ENCODE peak calls at places on chromosomes 16 and 17, in eight cellular contexts. Y is thoracic aorta, B is suprapubic skin, M is choroid plexus epithelial cell, N is IMR-90, Z is fibroblast of the aortic adventitia, K is brain microvascular endothelial cell, C is kidney. O is an unnamed sample.

GRCh38 chr17:78664476-78665384 is 87.5 kb upstream of the DNAH17 start:
- DNase-seq in Z (no peak), M (peak; percentile 64), B (no peak), C (no peak), K (no peak), Y (no peak), N (peak; percentile 23), O (peak; percentile 6)

GRCh38 chr16:12541672-12542071 is 262.0 kb downstream of the CPPED1 start:
- DNase-seq in B (no peak), Z (no peak), M (no peak), N (no peak), C (no peak), Y (no peak), K (no peak), O (no peak)

GRCh38 chr16:86794216-86794864 is 216.0 kb downstream of the FOXL1 start:
- DNase-seq in M (no peak), Z (no peak), Y (no peak), N (no peak), C (no peak), B (no peak), K (no peak), O (no peak)

GRCh38 chr17:78709119-78709681 is 72.9 kb downstream of the CYTH1 start:
- DNase-seq in K (no peak), B (no peak), M (no peak), C (no peak), Y (no peak), N (no peak), Z (no peak), O (no peak)

GRCh38 chr17:6161456-6161855 is 91.3 kb downstream of the WSCD1 start:
- DNase-seq in B (no peak), N (no peak), Z (no peak), K (no peak), C (no peak), M (no peak), Y (no peak), O (no peak)

GRCh38 chr16:4371481-4372314 is at the start of gene VASN:
- DNase-seq in B (peak; percentile 87), K (peak; percentile 53), C (peak; percentile 96), Y (no peak), M (peak; percentile 76), Z (peak; percentile 80), N (peak; percentile 75), O (no peak)

GRCh38 chr16:84312783-84313382 is 18.2 kb downstream of the WFDC1 start:
- DNase-seq in M (no peak), N (no peak), Y (no peak), Z (no peak), C (no peak), K (no peak), B (no peak), O (no peak)

GRCh38 chr16:72561-73537 is at the start of gene RHBDF1:
- DNase-seq in N (peak; percentile 47), Z (peak; percentile 42), Y (no peak), M (peak; percentile 60), K (no peak), C (peak; percentile 87), B (no peak), O (no peak)

GRCh38 chr16:17602678-17603077 is 131.9 kb upstream of the XYLT1 start:
- DNase-seq in M (no peak), C (no peak), Y (no peak), K (no peak), N (no peak), Z (no peak), B (no peak), O (no peak)

GRCh38 chr17:76176701-76177574 is 35.9 kb upstream of the FOXJ1 start:
- DNase-seq in Y (no peak), M (no peak), Z (no peak), B (no peak), C (no peak), N (no peak), K (no peak), O (no peak)

GRCh38 chr16:733382-734207 is 6.7 kb downstream of the HAGHL start:
- DNase-seq in K (no peak), Z (no peak), C (peak; percentile 73), B (no peak), Y (no peak), N (no peak), M (no peak), O (no peak)

GRCh38 chr16:48353565-48354163 is 31.5 kb downstream of the SIAH1 start:
- DNase-seq in C (no peak), Y (no peak), N (peak; percentile 75), M (peak; percentile 90), B (no peak), Z (peak; percentile 82), K (peak; percentile 57), O (no peak)

GRCh38 chr17:8015957-8016631 is 13.7 kb downstream of the GUCY2D start:
- DNase-seq in Y (no peak), B (no peak), Z (no peak), N (no peak), M (no peak), K (no peak), C (peak; percentile 81), O (no peak)

GRCh38 chr17:38879878-38880727 is 10.2 kb downstream of the LASP1 start:
- DNase-seq in M (peak; percentile 77), K (peak; percentile 74), Y (no peak), N (peak; percentile 83), C (peak; percentile 88), Z (peak; percentile 90), B (no peak), O (peak; percentile 87)

GRCh38 chr16:72787519-72788268 is 260.2 kb downstream of the ZFHX3 start:
- DNase-seq in K (peak; percentile 93), M (peak; percentile 95), B (peak; percentile 84), Y (peak; percentile 40), Z (peak; percentile 53), C (peak; percentile 86), N (peak; percentile 94), O (peak; percentile 76)

DNA sequence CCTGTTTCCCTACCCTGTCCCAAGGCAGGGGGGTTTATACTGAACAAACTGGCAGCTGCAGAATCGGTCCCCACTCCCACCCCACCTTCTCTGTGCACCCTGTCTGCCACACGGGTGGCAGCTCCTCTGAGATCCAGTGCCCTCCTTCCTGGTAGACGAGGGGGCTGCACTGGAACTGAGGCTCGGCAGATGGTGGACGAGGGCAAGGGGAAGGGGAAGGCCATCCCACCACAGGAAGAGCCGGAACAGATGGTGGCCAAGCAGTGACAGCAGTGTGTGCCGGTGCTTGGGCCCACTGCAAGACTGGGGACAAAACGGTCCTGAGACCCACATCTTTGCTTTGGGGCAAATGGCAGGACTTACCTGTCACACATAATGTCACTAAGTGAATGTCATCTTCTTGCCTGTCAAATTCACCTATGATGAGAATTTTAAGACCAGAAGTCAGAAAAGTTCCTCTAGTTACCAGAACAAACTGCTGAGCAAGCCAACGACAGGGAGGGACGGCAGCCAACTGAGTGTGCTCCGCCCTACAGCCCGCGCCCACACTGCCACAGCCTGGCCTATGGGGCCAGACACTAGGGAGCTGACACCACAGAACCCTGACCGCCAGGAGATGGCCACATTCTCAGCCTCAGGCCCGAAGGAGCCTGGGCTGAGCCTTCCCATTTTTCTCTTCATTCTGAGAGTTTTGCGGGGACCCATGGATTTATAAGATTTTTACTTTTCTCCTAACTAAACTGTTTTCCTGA is 14.4 kb downstream of the NTAN1 start:
- DNase-seq in Y (peak; percentile 55), N (peak; percentile 48), Z (peak; percentile 79), M (peak; percentile 41), C (peak; percentile 93), K (peak; percentile 26), B (peak; percentile 88), O (no peak)
- TF ChIP-seq CTCF in Y (no peak), N (peak; percentile 9), Z (peak; percentile 35), M (no peak), C (no peak), K (no peak), B (peak; percentile 15), O (no peak)

DNA sequence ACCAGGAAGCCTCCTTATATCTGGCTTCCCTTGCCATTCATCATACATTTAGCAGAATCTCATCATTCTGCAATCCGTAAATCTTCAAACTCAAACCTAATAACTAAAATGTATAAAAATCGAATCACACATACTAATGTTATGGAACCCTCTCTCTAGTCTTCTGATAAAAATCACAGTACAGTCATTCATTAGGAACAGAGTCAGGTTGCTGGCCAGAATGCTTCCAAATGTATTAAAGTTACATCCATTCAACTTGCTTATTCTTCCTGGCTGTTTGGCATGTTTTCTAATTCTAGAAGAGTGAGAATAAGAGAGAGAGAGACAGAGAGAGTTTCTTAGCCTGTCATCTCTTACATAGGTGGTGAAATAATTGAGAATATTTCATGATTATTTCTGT is 16.5 kb upstream of the RASL10B start:
- DNase-seq in B (no peak), N (no peak), K (no peak), M (no peak), Z (no peak), Y (no peak), C (no peak), O (no peak)
- H3K4me3 ChIP-seq in B (no peak overlapping the region), N (no peak overlapping the region), K (no peak overlapping the region), M (no peak overlapping the region), Z (no peak overlapping the region), Y (no peak overlapping the region), C (no peak overlapping the region), O (no peak overlapping the region)

DNA sequence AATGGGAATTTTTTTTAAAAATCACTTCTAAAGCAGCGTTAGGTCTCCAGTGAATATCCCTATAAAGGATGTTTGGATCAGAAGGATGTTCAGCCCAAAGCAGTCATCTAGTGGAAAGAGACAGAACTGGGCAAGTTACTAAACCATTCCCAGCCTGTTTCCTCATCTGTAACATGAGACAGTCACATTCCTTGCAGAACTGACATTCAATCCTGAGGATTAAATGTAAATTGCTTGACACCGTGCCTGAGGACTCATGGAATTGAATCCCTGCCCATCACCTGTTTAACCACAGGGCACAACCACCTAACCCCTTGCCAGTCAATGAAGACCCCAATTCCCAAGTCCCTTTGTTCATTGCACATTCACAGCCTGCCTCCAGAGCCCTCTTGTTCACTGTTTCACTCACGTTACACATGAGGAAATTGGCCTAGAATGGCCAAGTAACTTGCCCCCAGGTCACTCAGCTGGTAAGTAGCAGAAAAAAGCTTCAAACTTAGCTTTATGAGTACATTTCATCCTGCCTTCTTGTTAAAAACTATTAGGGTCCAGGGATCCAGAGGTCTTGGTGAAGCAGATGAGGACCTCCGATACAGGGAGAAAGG is 1.4 kb downstream of the CMTM2 start:
- DNase-seq in N (peak; percentile 87), B (no peak), M (peak; percentile 87), K (peak; percentile 60), C (no peak), Y (no peak), Z (peak; percentile 80), O (peak; percentile 77)
- TF ChIP-seq CTCF in N (peak; percentile 47), B (no peak), M (peak; percentile 50), K (peak; percentile 29), C (no peak), Y (no peak), Z (peak; percentile 59), O (peak; percentile 31)

DNA sequence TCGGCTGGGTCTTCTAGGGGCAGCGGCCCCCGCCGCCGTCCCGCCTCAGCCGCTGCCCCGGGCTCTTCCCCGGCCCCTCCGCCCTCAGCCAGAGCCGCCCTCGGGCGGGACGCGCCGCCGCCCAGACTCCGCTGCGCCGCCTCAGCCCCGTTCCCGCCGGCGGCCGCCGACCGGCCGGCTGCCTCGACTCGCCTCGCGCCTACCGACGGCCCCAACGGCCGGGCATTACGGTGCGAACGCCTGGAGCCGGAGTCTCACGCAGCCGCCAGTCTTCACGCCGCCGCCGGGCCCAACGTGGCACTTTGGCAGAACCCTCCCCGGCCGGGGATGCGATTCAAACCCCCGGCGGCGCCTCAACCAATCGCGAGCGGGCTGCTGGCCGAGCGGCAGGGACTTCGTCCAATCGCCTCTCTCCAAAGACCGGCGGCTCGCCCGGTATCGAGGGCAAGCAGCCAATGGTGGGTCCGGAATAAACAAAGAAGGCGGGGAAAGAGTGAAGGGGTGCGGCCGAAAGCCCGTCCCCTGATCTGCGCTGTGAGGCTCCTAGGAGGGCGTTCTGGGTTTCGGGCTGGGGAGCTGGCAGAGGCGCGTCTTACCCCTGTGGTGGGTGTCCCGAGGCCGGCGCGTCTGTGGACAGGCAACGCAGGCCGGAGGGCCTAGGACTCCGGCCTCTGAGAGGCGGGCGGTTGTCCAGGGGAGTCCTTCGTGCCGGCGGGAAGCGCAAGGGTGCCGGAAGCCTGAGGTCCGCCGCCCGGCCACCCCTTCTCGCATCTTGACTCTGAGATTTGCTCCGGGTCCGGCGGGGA is at the start of gene CDR2:
- DNase-seq in C (peak; percentile 99), B (peak; percentile 99), N (peak; percentile 94), Y (peak; percentile 89), Z (peak; percentile 96), K (peak; percentile 96), M (peak; percentile 97), O (peak; percentile 84)
- H3K4me3 ChIP-seq in C (peak within 1 kb of the TSS; percentile 75), B (peak within 1 kb of the TSS; percentile 89), N (peak within 1 kb of the TSS; percentile 66), Y (peak within 1 kb of the TSS; percentile 79), Z (peak within 1 kb of the TSS; percentile 84), K (peak within 1 kb of the TSS; percentile 90), M (peak within 1 kb of the TSS; percentile 82), O (peak within 1 kb of the TSS; percentile 69)

O was measured in retinal pigment epithelial cell.